ENCODE peak calls at places on chromosomes 4 and X, in eight cellular contexts. One of them, this sample, is unnamed.

GRCh38 chrX:138871739-138872138 is 160.2 kb upstream of the FGF13 start:
- DNase-seq in stimulated activated naive CD4-positive, alpha-beta T cell: no peak
- DNase-seq in activated CD4-positive, alpha-beta memory T cell treated with anti-CD3 and anti-CD28 coated beads, Interleukin-2, amount 10 ng/mL, durations not matched to agents 7 days and 5 days: no peak
- DNase-seq in Peyer's patch: no peak
- DNase-seq in activated T-cell treated with anti-CD3 and anti-CD28 coated beads for 24 hours: no peak
- DNase-seq in tibial artery: no peak
- DNase-seq in AG08396: no peak
- DNase-seq in glutamatergic neuron: no peak
- DNase-seq in this sample: no peak

GRCh38 chr4:52824603-52825310 is 37.4 kb upstream of the RASL11B start:
- DNase-seq in stimulated activated naive CD4-positive, alpha-beta T cell: no peak
- DNase-seq in activated CD4-positive, alpha-beta memory T cell treated with anti-CD3 and anti-CD28 coated beads, Interleukin-2, amount 10 ng/mL, durations not matched to agents 7 days and 5 days: no peak
- DNase-seq in Peyer's patch: no peak
- DNase-seq in activated T-cell treated with anti-CD3 and anti-CD28 coated beads for 24 hours: no peak
- DNase-seq in tibial artery: no peak
- DNase-seq in AG08396: peak; percentile 78
- DNase-seq in glutamatergic neuron: no peak
- DNase-seq in this sample: no peak

GRCh38 chr4:150782311-150782710 is 200.4 kb downstream of the MAB21L2 start:
- DNase-seq in stimulated activated naive CD4-positive, alpha-beta T cell: no peak
- DNase-seq in activated CD4-positive, alpha-beta memory T cell treated with anti-CD3 and anti-CD28 coated beads, Interleukin-2, amount 10 ng/mL, durations not matched to agents 7 days and 5 days: no peak
- DNase-seq in Peyer's patch: no peak
- DNase-seq in activated T-cell treated with anti-CD3 and anti-CD28 coated beads for 24 hours: no peak
- DNase-seq in tibial artery: no peak
- DNase-seq in AG08396: no peak
- DNase-seq in glutamatergic neuron: no peak
- DNase-seq in this sample: no peak

GRCh38 chr4:85898236-85898635 is 423.3 kb downstream of the ARHGAP24 start:
- DNase-seq in stimulated activated naive CD4-positive, alpha-beta T cell: no peak
- DNase-seq in activated CD4-positive, alpha-beta memory T cell treated with anti-CD3 and anti-CD28 coated beads, Interleukin-2, amount 10 ng/mL, durations not matched to agents 7 days and 5 days: no peak
- DNase-seq in Peyer's patch: no peak
- DNase-seq in activated T-cell treated with anti-CD3 and anti-CD28 coated beads for 24 hours: no peak
- DNase-seq in tibial artery: no peak
- DNase-seq in AG08396: no peak
- DNase-seq in glutamatergic neuron: no peak
- DNase-seq in this sample: no peak

GRCh38 chr4:35399912-35400311 is 844.4 kb downstream of the ARAP2 start:
- DNase-seq in stimulated activated naive CD4-positive, alpha-beta T cell: no peak
- DNase-seq in activated CD4-positive, alpha-beta memory T cell treated with anti-CD3 and anti-CD28 coated beads, Interleukin-2, amount 10 ng/mL, durations not matched to agents 7 days and 5 days: no peak
- DNase-seq in Peyer's patch: no peak
- DNase-seq in activated T-cell treated with anti-CD3 and anti-CD28 coated beads for 24 hours: no peak
- DNase-seq in tibial artery: no peak
- DNase-seq in AG08396: no peak
- DNase-seq in glutamatergic neuron: no peak
- DNase-seq in this sample: no peak

GRCh38 chrX:72060196-72060974 is 71.3 kb downstream of the RTL5 start:
- DNase-seq in stimulated activated naive CD4-positive, alpha-beta T cell: no peak
- DNase-seq in activated CD4-positive, alpha-beta memory T cell treated with anti-CD3 and anti-CD28 coated beads, Interleukin-2, amount 10 ng/mL, durations not matched to agents 7 days and 5 days: no peak
- DNase-seq in Peyer's patch: no peak
- DNase-seq in activated T-cell treated with anti-CD3 and anti-CD28 coated beads for 24 hours: no peak
- DNase-seq in tibial artery: peak; percentile 42
- DNase-seq in AG08396: no peak
- DNase-seq in glutamatergic neuron: peak; percentile 35
- DNase-seq in this sample: no peak

GRCh38 chr4:75735525-75735924 is 11.1 kb downstream of the USO1 start:
- DNase-seq in stimulated activated naive CD4-positive, alpha-beta T cell: no peak
- DNase-seq in activated CD4-positive, alpha-beta memory T cell treated with anti-CD3 and anti-CD28 coated beads, Interleukin-2, amount 10 ng/mL, durations not matched to agents 7 days and 5 days: no peak
- DNase-seq in Peyer's patch: no peak
- DNase-seq in activated T-cell treated with anti-CD3 and anti-CD28 coated beads for 24 hours: no peak
- DNase-seq in tibial artery: no peak
- DNase-seq in AG08396: no peak
- DNase-seq in glutamatergic neuron: no peak
- DNase-seq in this sample: no peak

GRCh38 chr4:25842229-25842840 is 20.5 kb downstream of the SEL1L3 start:
- DNase-seq in stimulated activated naive CD4-positive, alpha-beta T cell: peak; percentile 52
- DNase-seq in activated CD4-positive, alpha-beta memory T cell treated with anti-CD3 and anti-CD28 coated beads, Interleukin-2, amount 10 ng/mL, durations not matched to agents 7 days and 5 days: peak; percentile 49
- DNase-seq in Peyer's patch: peak; percentile 76
- DNase-seq in activated T-cell treated with anti-CD3 and anti-CD28 coated beads for 24 hours: no peak
- DNase-seq in tibial artery: no peak
- DNase-seq in AG08396: no peak
- DNase-seq in glutamatergic neuron: no peak
- DNase-seq in this sample: peak; percentile 51

GRCh38 chr4:73603307-73603710 is 16.9 kb downstream of the RASSF6 start:
- DNase-seq in stimulated activated naive CD4-positive, alpha-beta T cell: no peak
- DNase-seq in activated CD4-positive, alpha-beta memory T cell treated with anti-CD3 and anti-CD28 coated beads, Interleukin-2, amount 10 ng/mL, durations not matched to agents 7 days and 5 days: no peak
- DNase-seq in Peyer's patch: peak; percentile 79
- DNase-seq in activated T-cell treated with anti-CD3 and anti-CD28 coated beads for 24 hours: no peak
- DNase-seq in tibial artery: no peak
- DNase-seq in AG08396: no peak
- DNase-seq in glutamatergic neuron: no peak
- DNase-seq in this sample: no peak

GRCh38 chrX:69036674-69037573 is 128.3 kb downstream of the PJA1 start:
- DNase-seq in stimulated activated naive CD4-positive, alpha-beta T cell: no peak
- DNase-seq in activated CD4-positive, alpha-beta memory T cell treated with anti-CD3 and anti-CD28 coated beads, Interleukin-2, amount 10 ng/mL, durations not matched to agents 7 days and 5 days: no peak
- DNase-seq in Peyer's patch: no peak
- DNase-seq in activated T-cell treated with anti-CD3 and anti-CD28 coated beads for 24 hours: no peak
- DNase-seq in tibial artery: no peak
- DNase-seq in AG08396: no peak
- DNase-seq in glutamatergic neuron: no peak
- DNase-seq in this sample: no peak

GRCh38 chr4:118867311-118868067 is 21.2 kb upstream of the SYNPO2 start:
- DNase-seq in stimulated activated naive CD4-positive, alpha-beta T cell: no peak
- DNase-seq in activated CD4-positive, alpha-beta memory T cell treated with anti-CD3 and anti-CD28 coated beads, Interleukin-2, amount 10 ng/mL, durations not matched to agents 7 days and 5 days: no peak
- DNase-seq in Peyer's patch: no peak
- DNase-seq in activated T-cell treated with anti-CD3 and anti-CD28 coated beads for 24 hours: no peak
- DNase-seq in tibial artery: no peak
- DNase-seq in AG08396: no peak
- DNase-seq in glutamatergic neuron: no peak
- DNase-seq in this sample: no peak

GRCh38 chr4:6892190-6892908 is 17.3 kb upstream of the TBC1D14 start:
- DNase-seq in stimulated activated naive CD4-positive, alpha-beta T cell: peak; percentile 9
- DNase-seq in activated CD4-positive, alpha-beta memory T cell treated with anti-CD3 and anti-CD28 coated beads, Interleukin-2, amount 10 ng/mL, durations not matched to agents 7 days and 5 days: peak; percentile 66
- DNase-seq in Peyer's patch: peak; percentile 82
- DNase-seq in activated T-cell treated with anti-CD3 and anti-CD28 coated beads for 24 hours: no peak
- DNase-seq in tibial artery: peak; percentile 43
- DNase-seq in AG08396: peak; percentile 69
- DNase-seq in glutamatergic neuron: peak; percentile 32
- DNase-seq in this sample: peak; percentile 79

GRCh38 chrX:111119341-111119740 is 23.4 kb downstream of the PAK3 start:
- DNase-seq in stimulated activated naive CD4-positive, alpha-beta T cell: no peak
- DNase-seq in activated CD4-positive, alpha-beta memory T cell treated with anti-CD3 and anti-CD28 coated beads, Interleukin-2, amount 10 ng/mL, durations not matched to agents 7 days and 5 days: no peak
- DNase-seq in Peyer's patch: no peak
- DNase-seq in activated T-cell treated with anti-CD3 and anti-CD28 coated beads for 24 hours: no peak
- DNase-seq in tibial artery: no peak
- DNase-seq in AG08396: no peak
- DNase-seq in glutamatergic neuron: no peak
- DNase-seq in this sample: no peak

GRCh38 chr4:183261953-183262775 is 57.9 kb downstream of the CLDN22 start:
- DNase-seq in stimulated activated naive CD4-positive, alpha-beta T cell: peak; percentile 71
- DNase-seq in activated CD4-positive, alpha-beta memory T cell treated with anti-CD3 and anti-CD28 coated beads, Interleukin-2, amount 10 ng/mL, durations not matched to agents 7 days and 5 days: peak; percentile 80
- DNase-seq in Peyer's patch: peak; percentile 88
- DNase-seq in activated T-cell treated with anti-CD3 and anti-CD28 coated beads for 24 hours: peak; percentile 60
- DNase-seq in tibial artery: peak; percentile 86
- DNase-seq in AG08396: peak; percentile 73
- DNase-seq in glutamatergic neuron: peak; percentile 86
- DNase-seq in this sample: peak; percentile 91

GRCh38 chr4:128244379-128244778 is 43.2 kb downstream of the PGRMC2 start:
- DNase-seq in stimulated activated naive CD4-positive, alpha-beta T cell: no peak
- DNase-seq in activated CD4-positive, alpha-beta memory T cell treated with anti-CD3 and anti-CD28 coated beads, Interleukin-2, amount 10 ng/mL, durations not matched to agents 7 days and 5 days: no peak
- DNase-seq in Peyer's patch: no peak
- DNase-seq in activated T-cell treated with anti-CD3 and anti-CD28 coated beads for 24 hours: no peak
- DNase-seq in tibial artery: no peak
- DNase-seq in AG08396: no peak
- DNase-seq in glutamatergic neuron: no peak
- DNase-seq in this sample: no peak

GRCh38 chr4:123398803-123399637 is 2.4 kb downstream of the SPRY1 start:
- DNase-seq in stimulated activated naive CD4-positive, alpha-beta T cell: peak; percentile 32
- DNase-seq in activated CD4-positive, alpha-beta memory T cell treated with anti-CD3 and anti-CD28 coated beads, Interleukin-2, amount 10 ng/mL, durations not matched to agents 7 days and 5 days: peak; percentile 41
- DNase-seq in Peyer's patch: peak; percentile 82
- DNase-seq in activated T-cell treated with anti-CD3 and anti-CD28 coated beads for 24 hours: peak; percentile 39
- DNase-seq in tibial artery: peak; percentile 63
- DNase-seq in AG08396: peak; percentile 35
- DNase-seq in glutamatergic neuron: peak; percentile 68
- DNase-seq in this sample: peak; percentile 54

GRCh38 chr4:71978192-71978845 is 53.5 kb upstream of the NPFFR2 start:
- DNase-seq in stimulated activated naive CD4-positive, alpha-beta T cell: no peak
- DNase-seq in activated CD4-positive, alpha-beta memory T cell treated with anti-CD3 and anti-CD28 coated beads, Interleukin-2, amount 10 ng/mL, durations not matched to agents 7 days and 5 days: no peak
- DNase-seq in Peyer's patch: no peak
- DNase-seq in activated T-cell treated with anti-CD3 and anti-CD28 coated beads for 24 hours: no peak
- DNase-seq in tibial artery: no peak
- DNase-seq in AG08396: no peak
- DNase-seq in glutamatergic neuron: no peak
- DNase-seq in this sample: no peak

GRCh38 chr4:183600189-183600685 is 58.7 kb downstream of the RWDD4 start:
- DNase-seq in stimulated activated naive CD4-positive, alpha-beta T cell: no peak
- DNase-seq in activated CD4-positive, alpha-beta memory T cell treated with anti-CD3 and anti-CD28 coated beads, Interleukin-2, amount 10 ng/mL, durations not matched to agents 7 days and 5 days: no peak
- DNase-seq in Peyer's patch: no peak
- DNase-seq in activated T-cell treated with anti-CD3 and anti-CD28 coated beads for 24 hours: no peak
- DNase-seq in tibial artery: no peak
- DNase-seq in AG08396: no peak
- DNase-seq in glutamatergic neuron: no peak
- DNase-seq in this sample: no peak

GRCh38 chr4:104942990-104943758 is 203.5 kb upstream of the TET2 start:
- DNase-seq in stimulated activated naive CD4-positive, alpha-beta T cell: no peak
- DNase-seq in activated CD4-positive, alpha-beta memory T cell treated with anti-CD3 and anti-CD28 coated beads, Interleukin-2, amount 10 ng/mL, durations not matched to agents 7 days and 5 days: no peak
- DNase-seq in Peyer's patch: no peak
- DNase-seq in activated T-cell treated with anti-CD3 and anti-CD28 coated beads for 24 hours: no peak
- DNase-seq in tibial artery: no peak
- DNase-seq in AG08396: no peak
- DNase-seq in glutamatergic neuron: no peak
- DNase-seq in this sample: no peak

GRCh38 chr4:2353222-2354107 is 65.0 kb downstream of the ZFYVE28 start:
- DNase-seq in stimulated activated naive CD4-positive, alpha-beta T cell: no peak
- DNase-seq in activated CD4-positive, alpha-beta memory T cell treated with anti-CD3 and anti-CD28 coated beads, Interleukin-2, amount 10 ng/mL, durations not matched to agents 7 days and 5 days: no peak
- DNase-seq in Peyer's patch: peak; percentile 36
- DNase-seq in activated T-cell treated with anti-CD3 and anti-CD28 coated beads for 24 hours: no peak
- DNase-seq in tibial artery: peak; percentile 16
- DNase-seq in AG08396: no peak
- DNase-seq in glutamatergic neuron: peak; percentile 57
- DNase-seq in this sample: peak; percentile 65

GRCh38 chr4:157080605-157081004 is 4.7 kb downstream of the GLRB start:
- DNase-seq in stimulated activated naive CD4-positive, alpha-beta T cell: no peak
- DNase-seq in activated CD4-positive, alpha-beta memory T cell treated with anti-CD3 and anti-CD28 coated beads, Interleukin-2, amount 10 ng/mL, durations not matched to agents 7 days and 5 days: no peak
- DNase-seq in Peyer's patch: no peak
- DNase-seq in activated T-cell treated with anti-CD3 and anti-CD28 coated beads for 24 hours: no peak
- DNase-seq in tibial artery: no peak
- DNase-seq in AG08396: peak; percentile 14
- DNase-seq in glutamatergic neuron: no peak
- DNase-seq in this sample: no peak

GRCh38 chr4:123412700-123413512 is 16.3 kb downstream of the SPRY1 start:
- DNase-seq in stimulated activated naive CD4-positive, alpha-beta T cell: no peak
- DNase-seq in activated CD4-positive, alpha-beta memory T cell treated with anti-CD3 and anti-CD28 coated beads, Interleukin-2, amount 10 ng/mL, durations not matched to agents 7 days and 5 days: no peak
- DNase-seq in Peyer's patch: no peak
- DNase-seq in activated T-cell treated with anti-CD3 and anti-CD28 coated beads for 24 hours: no peak
- DNase-seq in tibial artery: no peak
- DNase-seq in AG08396: no peak
- DNase-seq in glutamatergic neuron: no peak
- DNase-seq in this sample: no peak

GRCh38 chr4:99077177-99077576 is 11.4 kb downstream of the ADH5 start:
- DNase-seq in stimulated activated naive CD4-positive, alpha-beta T cell: no peak
- DNase-seq in activated CD4-positive, alpha-beta memory T cell treated with anti-CD3 and anti-CD28 coated beads, Interleukin-2, amount 10 ng/mL, durations not matched to agents 7 days and 5 days: no peak
- DNase-seq in Peyer's patch: no peak
- DNase-seq in activated T-cell treated with anti-CD3 and anti-CD28 coated beads for 24 hours: no peak
- DNase-seq in tibial artery: no peak
- DNase-seq in AG08396: no peak
- DNase-seq in glutamatergic neuron: no peak
- DNase-seq in this sample: no peak

GRCh38 chr4:2482192-2482591 is 13.3 kb downstream of the RNF4 start:
- DNase-seq in stimulated activated naive CD4-positive, alpha-beta T cell: no peak
- DNase-seq in activated CD4-positive, alpha-beta memory T cell treated with anti-CD3 and anti-CD28 coated beads, Interleukin-2, amount 10 ng/mL, durations not matched to agents 7 days and 5 days: no peak
- DNase-seq in Peyer's patch: no peak
- DNase-seq in activated T-cell treated with anti-CD3 and anti-CD28 coated beads for 24 hours: no peak
- DNase-seq in tibial artery: no peak
- DNase-seq in AG08396: no peak
- DNase-seq in glutamatergic neuron: no peak
- DNase-seq in this sample: peak; percentile 26

GRCh38 chr4:171017596-171017995 is 795.6 kb upstream of the GALNTL6 start:
- DNase-seq in stimulated activated naive CD4-positive, alpha-beta T cell: no peak
- DNase-seq in activated CD4-positive, alpha-beta memory T cell treated with anti-CD3 and anti-CD28 coated beads, Interleukin-2, amount 10 ng/mL, durations not matched to agents 7 days and 5 days: no peak
- DNase-seq in Peyer's patch: no peak
- DNase-seq in activated T-cell treated with anti-CD3 and anti-CD28 coated beads for 24 hours: no peak
- DNase-seq in tibial artery: no peak
- DNase-seq in AG08396: no peak
- DNase-seq in glutamatergic neuron: no peak
- DNase-seq in this sample: no peak

GRCh38 chr4:73620115-73620792 is at the start of gene RASSF6:
- DNase-seq in stimulated activated naive CD4-positive, alpha-beta T cell: no peak
- DNase-seq in activated CD4-positive, alpha-beta memory T cell treated with anti-CD3 and anti-CD28 coated beads, Interleukin-2, amount 10 ng/mL, durations not matched to agents 7 days and 5 days: no peak
- DNase-seq in Peyer's patch: peak; percentile 93
- DNase-seq in activated T-cell treated with anti-CD3 and anti-CD28 coated beads for 24 hours: no peak
- DNase-seq in tibial artery: no peak
- DNase-seq in AG08396: no peak
- DNase-seq in glutamatergic neuron: no peak
- DNase-seq in this sample: peak; percentile 66

GRCh38 chrX:124127496-124127895 is 166.0 kb downstream of the STAG2 start:
- DNase-seq in stimulated activated naive CD4-positive, alpha-beta T cell: no peak
- DNase-seq in activated CD4-positive, alpha-beta memory T cell treated with anti-CD3 and anti-CD28 coated beads, Interleukin-2, amount 10 ng/mL, durations not matched to agents 7 days and 5 days: no peak
- DNase-seq in Peyer's patch: no peak
- DNase-seq in activated T-cell treated with anti-CD3 and anti-CD28 coated beads for 24 hours: no peak
- DNase-seq in tibial artery: no peak
- DNase-seq in AG08396: no peak
- DNase-seq in glutamatergic neuron: no peak
- DNase-seq in this sample: peak; percentile 10

GRCh38 chr4:95255396-95256107 is 293.2 kb downstream of the UNC5C start:
- DNase-seq in stimulated activated naive CD4-positive, alpha-beta T cell: no peak
- DNase-seq in activated CD4-positive, alpha-beta memory T cell treated with anti-CD3 and anti-CD28 coated beads, Interleukin-2, amount 10 ng/mL, durations not matched to agents 7 days and 5 days: no peak
- DNase-seq in Peyer's patch: no peak
- DNase-seq in activated T-cell treated with anti-CD3 and anti-CD28 coated beads for 24 hours: no peak
- DNase-seq in tibial artery: no peak
- DNase-seq in AG08396: no peak
- DNase-seq in glutamatergic neuron: no peak
- DNase-seq in this sample: no peak

GRCh38 chr4:94595880-94596483 is 144.2 kb downstream of the PDLIM5 start:
- DNase-seq in stimulated activated naive CD4-positive, alpha-beta T cell: peak; percentile 23
- DNase-seq in activated CD4-positive, alpha-beta memory T cell treated with anti-CD3 and anti-CD28 coated beads, Interleukin-2, amount 10 ng/mL, durations not matched to agents 7 days and 5 days: no peak
- DNase-seq in Peyer's patch: no peak
- DNase-seq in activated T-cell treated with anti-CD3 and anti-CD28 coated beads for 24 hours: no peak
- DNase-seq in tibial artery: no peak
- DNase-seq in AG08396: peak; percentile 23
- DNase-seq in glutamatergic neuron: no peak
- DNase-seq in this sample: no peak

GRCh38 chrX:40383969-40384368 is 196.8 kb upstream of the ATP6AP2 start:
- DNase-seq in stimulated activated naive CD4-positive, alpha-beta T cell: no peak
- DNase-seq in activated CD4-positive, alpha-beta memory T cell treated with anti-CD3 and anti-CD28 coated beads, Interleukin-2, amount 10 ng/mL, durations not matched to agents 7 days and 5 days: no peak
- DNase-seq in Peyer's patch: no peak
- DNase-seq in activated T-cell treated with anti-CD3 and anti-CD28 coated beads for 24 hours: no peak
- DNase-seq in tibial artery: no peak
- DNase-seq in AG08396: no peak
- DNase-seq in glutamatergic neuron: no peak
- DNase-seq in this sample: no peak

GRCh38 chr4:113476800-113477199 is 284.7 kb downstream of the CAMK2D start:
- DNase-seq in stimulated activated naive CD4-positive, alpha-beta T cell: no peak
- DNase-seq in activated CD4-positive, alpha-beta memory T cell treated with anti-CD3 and anti-CD28 coated beads, Interleukin-2, amount 10 ng/mL, durations not matched to agents 7 days and 5 days: no peak
- DNase-seq in Peyer's patch: no peak
- DNase-seq in activated T-cell treated with anti-CD3 and anti-CD28 coated beads for 24 hours: peak; percentile 33
- DNase-seq in tibial artery: no peak
- DNase-seq in AG08396: no peak
- DNase-seq in glutamatergic neuron: no peak
- DNase-seq in this sample: no peak

GRCh38 chr4:153138736-153139135 is 65.5 kb upstream of the TRIM2 start:
- DNase-seq in stimulated activated naive CD4-positive, alpha-beta T cell: no peak
- DNase-seq in activated CD4-positive, alpha-beta memory T cell treated with anti-CD3 and anti-CD28 coated beads, Interleukin-2, amount 10 ng/mL, durations not matched to agents 7 days and 5 days: no peak
- DNase-seq in Peyer's patch: no peak
- DNase-seq in activated T-cell treated with anti-CD3 and anti-CD28 coated beads for 24 hours: no peak
- DNase-seq in tibial artery: no peak
- DNase-seq in AG08396: no peak
- DNase-seq in glutamatergic neuron: no peak
- DNase-seq in this sample: no peak

GRCh38 chr4:14177987-14178386 is 550.5 kb upstream of the BOD1L1 start:
- DNase-seq in stimulated activated naive CD4-positive, alpha-beta T cell: no peak
- DNase-seq in activated CD4-positive, alpha-beta memory T cell treated with anti-CD3 and anti-CD28 coated beads, Interleukin-2, amount 10 ng/mL, durations not matched to agents 7 days and 5 days: no peak
- DNase-seq in Peyer's patch: no peak
- DNase-seq in activated T-cell treated with anti-CD3 and anti-CD28 coated beads for 24 hours: no peak
- DNase-seq in tibial artery: no peak
- DNase-seq in AG08396: no peak
- DNase-seq in glutamatergic neuron: no peak
- DNase-seq in this sample: no peak

GRCh38 chr4:4480685-4481393 is 61.0 kb downstream of the STX18 start:
- DNase-seq in stimulated activated naive CD4-positive, alpha-beta T cell: no peak
- DNase-seq in activated CD4-positive, alpha-beta memory T cell treated with anti-CD3 and anti-CD28 coated beads, Interleukin-2, amount 10 ng/mL, durations not matched to agents 7 days and 5 days: no peak
- DNase-seq in Peyer's patch: no peak
- DNase-seq in activated T-cell treated with anti-CD3 and anti-CD28 coated beads for 24 hours: no peak
- DNase-seq in tibial artery: no peak
- DNase-seq in AG08396: peak; percentile 48
- DNase-seq in glutamatergic neuron: peak; percentile 35
- DNase-seq in this sample: no peak